ENCODE peak calls at places on chromosomes 12 and 14, in ten cellular contexts. C is esophagus squamous epithelium, X is sigmoid colon, O is stomach, B is body of pancreas, R is tibial nerve, Y is GM12891, U is IMR-90, L is suprapubic skin, S is HepG2. G is an unnamed sample.

GRCh38 chr12:105814283-105814682 is 324.5 kb downstream of the NUAK1 start:
- DNase-seq in C (no peak), X (no peak), O (no peak), B (no peak), R (no peak), Y (no peak), U (no peak), L (no peak), S (no peak), G (no peak)

GRCh38 chr14:32939254-32940065 is 781 bp downstream of the NPAS3 start:
- DNase-seq in C (no peak), X (peak; percentile 95), O (peak; percentile 68), B (peak; percentile 87), R (peak; percentile 75), Y (no peak), U (peak; percentile 16), L (peak; percentile 83), S (no peak), G (peak; percentile 6)

GRCh38 chr12:109763201-109763841 is 49.7 kb downstream of the FAM222A start:
- DNase-seq in C (no peak), X (peak; percentile 35), O (peak; percentile 30), B (peak; percentile 9), R (no peak), Y (no peak), U (peak; percentile 58), L (peak; percentile 60), S (no peak), G (no peak)

GRCh38 chr12:75591628-75592027 is 80.2 kb upstream of the KRR1 start:
- DNase-seq in C (no peak), X (no peak), O (no peak), B (no peak), R (no peak), Y (no peak), U (peak; percentile 34), L (no peak), S (no peak), G (no peak)

GRCh38 chr14:55600784-55601561 is 21.0 kb downstream of the KTN1 start:
- DNase-seq in C (no peak), X (no peak), O (no peak), B (no peak), R (no peak), Y (no peak), U (peak; percentile 66), L (no peak), S (no peak), G (no peak)

GRCh38 chr14:100533647-100534485 is 53.4 kb downstream of the BEGAIN start:
- DNase-seq in C (no peak), X (peak; percentile 56), O (peak; percentile 25), B (peak; percentile 81), R (peak; percentile 4), Y (peak; percentile 12), U (no peak), L (peak; percentile 78), S (no peak), G (no peak)

GRCh38 chr12:106774808-106775524 is 484 bp downstream of the RIC8B start:
- DNase-seq in C (no peak), X (peak; percentile 68), O (no peak), B (no peak), R (no peak), Y (peak; percentile 25), U (no peak), L (no peak), S (no peak), G (peak; percentile 57)

GRCh38 chr12:108770269-108770829 is 39.0 kb upstream of the CORO1C start:
- DNase-seq in C (no peak), X (no peak), O (no peak), B (no peak), R (no peak), Y (no peak), U (no peak), L (no peak), S (no peak), G (no peak)

GRCh38 chr14:26601856-26602255 is 4.0 kb upstream of the NOVA1 start:
- DNase-seq in C (no peak), X (no peak), O (no peak), B (no peak), R (no peak), Y (no peak), U (no peak), L (no peak), S (no peak), G (no peak)

GRCh38 chr12:3683670-3684069 is 69.2 kb downstream of the CRACR2A start:
- DNase-seq in C (no peak), X (no peak), O (no peak), B (no peak), R (no peak), Y (no peak), U (peak; percentile 31), L (no peak), S (no peak), G (peak; percentile 83)

GRCh38 chr12:107079172-107080011 is 14.0 kb downstream of the CRY1 start:
- DNase-seq in C (no peak), X (no peak), O (no peak), B (no peak), R (no peak), Y (no peak), U (peak; percentile 61), L (no peak), S (peak; percentile 24), G (peak; percentile 48)

GRCh38 chr12:131242741-131243496 is 289.2 kb downstream of the ADGRD1 start:
- DNase-seq in C (no peak), X (no peak), O (no peak), B (no peak), R (no peak), Y (no peak), U (no peak), L (no peak), S (no peak), G (peak; percentile 31)

GRCh38 chr12:95102916-95103671 is 29.7 kb upstream of the NR2C1 start:
- DNase-seq in C (no peak), X (no peak), O (no peak), B (no peak), R (no peak), Y (peak; percentile 38), U (peak; percentile 94), L (no peak), S (peak; percentile 18), G (no peak)

DNA sequence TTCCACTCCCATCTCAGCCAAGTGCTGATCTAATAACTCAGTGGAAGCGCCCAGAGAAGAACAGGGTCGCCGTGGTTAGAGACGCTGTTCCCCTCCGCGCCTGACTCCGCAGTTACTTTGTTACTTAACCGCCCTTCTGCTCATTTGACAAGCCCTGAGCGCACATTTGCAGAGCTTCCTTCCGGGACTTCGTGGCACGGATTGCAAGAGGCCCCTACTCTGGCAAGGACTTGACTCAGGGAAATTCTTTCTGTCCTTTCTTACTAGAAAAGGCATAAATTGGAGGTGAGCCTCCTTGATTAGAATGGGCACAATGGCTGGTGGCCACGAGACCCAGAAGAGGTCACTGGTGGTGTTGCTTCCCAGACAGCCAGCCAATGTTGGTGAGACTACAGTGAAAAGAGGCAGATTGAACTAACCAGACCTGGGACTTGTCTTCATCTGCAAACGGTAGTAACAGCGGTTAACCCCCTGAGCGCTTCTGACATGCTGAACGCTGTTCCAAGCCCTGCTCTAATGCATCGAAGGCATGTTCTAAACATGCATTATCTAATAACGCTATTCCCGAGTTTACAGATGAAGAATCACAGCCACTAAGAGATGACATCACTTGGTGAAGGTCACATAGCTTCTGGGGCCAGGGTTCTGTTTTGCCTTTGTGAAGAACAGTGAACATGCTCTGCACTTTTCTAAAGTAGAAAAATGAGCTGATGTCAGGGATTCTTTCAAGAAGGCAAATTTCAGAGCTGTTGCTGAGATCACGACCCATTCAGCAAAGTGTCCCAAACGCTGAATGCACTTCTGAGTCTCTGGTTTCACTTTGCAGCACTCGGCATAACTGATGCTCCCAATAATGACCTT is 55.8 kb downstream of the FOS start:
- DNase-seq in C (no peak), X (peak; percentile 83), O (peak; percentile 42), B (peak; percentile 76), R (peak; percentile 41), Y (peak; percentile 39), U (peak; percentile 3), L (peak; percentile 81), S (no peak), G (no peak)
- TF ChIP-seq POLR2A in C (peak; percentile 56), X (no peak), O (no peak), B (no peak), R (peak; percentile 29), Y (no peak), U (no peak), L (no peak), S (no peak), G (no peak)

DNA sequence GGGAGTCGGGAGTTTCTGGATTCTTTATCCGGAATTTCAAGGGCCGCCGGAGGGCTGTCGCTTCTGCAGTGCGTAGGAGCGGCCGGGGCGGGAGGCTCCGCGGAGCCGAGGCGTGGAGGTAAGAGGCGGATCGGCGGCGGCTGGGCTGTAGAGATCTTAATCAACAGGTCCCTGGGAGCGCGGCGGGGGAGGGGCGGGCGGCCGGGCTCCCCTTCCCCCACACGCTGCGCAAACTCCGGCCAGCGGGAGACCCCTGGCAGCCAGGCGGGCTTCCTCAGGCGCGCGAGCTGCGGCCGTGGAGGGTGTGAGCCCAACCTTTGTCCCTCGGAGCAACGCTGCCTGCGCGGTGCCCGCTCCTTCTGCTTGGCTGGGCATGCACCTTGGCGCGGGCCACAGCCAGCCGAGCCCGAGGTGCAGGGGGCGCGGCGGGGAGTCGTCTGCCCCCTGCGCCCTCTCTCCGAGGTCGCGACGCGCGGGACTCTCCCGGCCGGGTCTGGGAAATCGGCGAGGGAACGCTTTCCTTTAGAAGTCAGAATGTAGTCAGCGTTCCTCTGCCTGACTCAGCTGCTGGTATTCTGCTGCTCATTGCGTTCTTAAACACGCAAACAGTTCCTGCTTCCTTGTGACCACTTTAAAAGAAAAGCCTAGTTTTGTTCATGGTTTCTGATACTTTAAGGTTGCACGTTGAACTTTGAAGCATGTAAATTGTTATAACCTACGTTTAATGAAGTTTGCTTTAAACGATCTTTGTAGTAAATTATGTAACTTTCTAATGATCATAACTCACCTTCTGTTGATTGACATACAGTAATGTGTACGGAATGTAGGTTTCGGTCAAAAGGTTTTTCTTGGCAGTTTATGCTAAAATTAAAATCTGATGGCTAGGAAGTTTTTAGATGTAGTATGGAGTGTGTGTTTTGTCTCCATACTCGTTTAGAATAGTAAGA is at the start of gene PALS1:
- DNase-seq in C (no peak), X (peak; percentile 80), O (no peak), B (peak; percentile 70), R (peak; percentile 23), Y (peak; percentile 37), U (peak; percentile 88), L (no peak), S (peak; percentile 62), G (no peak)
- TF ChIP-seq POLR2A in C (no peak), X (no peak), O (no peak), B (peak; percentile 80), R (no peak), Y (no peak), U (peak; percentile 86), L (no peak), S (peak; percentile 51), G (peak; percentile 14)

DNA sequence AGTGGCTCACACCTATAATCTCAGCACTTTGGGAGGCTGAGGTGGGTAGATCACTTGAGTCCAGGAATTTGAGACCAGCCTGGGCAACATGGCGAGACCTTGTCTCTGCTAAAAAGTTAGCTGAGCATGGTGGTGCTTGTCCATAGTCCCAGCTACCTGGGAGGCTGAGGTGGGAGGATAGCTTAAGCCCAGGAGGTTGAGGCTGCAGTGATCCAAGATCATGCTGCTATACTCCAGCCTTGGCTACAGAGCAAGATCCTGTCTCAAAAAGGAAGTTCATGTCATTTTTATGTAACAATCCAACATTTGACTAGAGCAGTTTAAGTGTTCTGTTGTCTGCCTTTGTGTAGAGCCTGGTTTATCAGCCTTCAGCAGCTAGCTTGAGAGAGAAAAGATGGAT is 6.2 kb downstream of the OXA1L start:
- DNase-seq in C (no peak), X (no peak), O (no peak), B (no peak), R (no peak), Y (no peak), U (no peak), L (no peak), S (no peak), G (no peak)
- TF ChIP-seq POLR2A in C (no peak), X (no peak), O (no peak), B (no peak), R (no peak), Y (no peak), U (no peak), L (no peak), S (no peak), G (no peak)

GRCh38 chr12:122021822-122022392 is at the start of gene BCL7A:
- DNase-seq in C (no peak), X (peak; percentile 89), O (peak; percentile 70), B (peak; percentile 79), R (peak; percentile 57), Y (no peak), U (peak; percentile 74), L (no peak), S (peak; percentile 15), G (peak; percentile 86)
- TF ChIP-seq POLR2A in C (peak; percentile 58), X (no peak), O (no peak), B (peak; percentile 75), R (peak; percentile 44), Y (no peak), U (no peak), L (no peak), S (no peak), G (peak; percentile 47)

G was measured in erythroblast.